ENCODE peak calls at places on chromosomes 7 and 10, in four cellular contexts. V is central memory CD4-positive, alpha-beta T cell; H is EH; K is NCI-H2081. I is an unnamed sample.

GRCh38 chr10:86556532-86556931 is 34.9 kb upstream of the WAPL start:
- DNase-seq in V (no peak), H (no peak), K (no peak), I (no peak)

GRCh38 chr7:43625453-43625852 is 42.5 kb downstream of the STK17A start:
- DNase-seq in K (no peak), H (no peak), V (peak), I (no peak)

GRCh38 chr7:73810991-73811360 is 19.8 kb upstream of the CLDN4 start:
- DNase-seq in V (no peak), K (no peak), H (no peak), I (no peak)

GRCh38 chr10:132592790-132593788 is 55.5 kb downstream of the INPP5A start:
- DNase-seq in V (no peak), H (peak), K (no peak), I (no peak)

GRCh38 chr7:124603066-124603465 is 162.5 kb downstream of the GPR37 start:
- DNase-seq in K (no peak), V (no peak), H (peak), I (no peak)

GRCh38 chr10:123784636-123785035 is 107.0 kb downstream of the CPXM2 start:
- DNase-seq in V (no peak), H (no peak), K (no peak), I (no peak)

GRCh38 chr10:29482591-29483421 is 152.0 kb downstream of the SVIL start:
- DNase-seq in H (peak), V (no peak), K (peak), I (no peak)

GRCh38 chr7:107091306-107091705 is 46.8 kb downstream of the PRKAR2B start:
- DNase-seq in V (no peak), H (no peak), K (no peak), I (no peak)

GRCh38 chr7:47400741-47401206 is 181.1 kb downstream of the TNS3 start:
- DNase-seq in K (no peak), H (no peak), V (no peak), I (no peak)

GRCh38 chr10:30013684-30014246 is 45.6 kb downstream of the JCAD start:
- DNase-seq in H (no peak), K (peak), V (no peak), I (no peak)

GRCh38 chr10:133441780-133442179 is 12.0 kb upstream of the SCART1 start:
- DNase-seq in H (no peak), V (no peak), K (no peak), I (no peak)

GRCh38 chr7:155865830-155866545 is 53.7 kb upstream of the SHH start:
- DNase-seq in K (no peak), V (no peak), H (no peak), I (no peak)

GRCh38 chr10:54800677-54801480 is at the start of gene PCDH15:
- DNase-seq in H (no peak), K (peak), V (no peak), I (peak)

GRCh38 chr7:14836571-14837189 is 65.9 kb downstream of the DGKB start:
- DNase-seq in H (peak), K (peak), V (no peak), I (peak)

GRCh38 chr7:108114117-108114841 is 15.9 kb downstream of the LAMB4 start:
- DNase-seq in V (no peak), H (no peak), K (peak), I (peak)

GRCh38 chr10:80457554-80458262 is 3.6 kb downstream of the TSPAN14 start:
- DNase-seq in H (no peak), V (no peak), K (no peak), I (no peak)

GRCh38 chr7:155941688-155942087 is 129.4 kb upstream of the SHH start:
- DNase-seq in V (no peak), H (no peak), K (no peak), I (no peak)

GRCh38 chr10:34045571-34046190 is 711.2 kb upstream of the NRP1 start:
- DNase-seq in H (peak), V (no peak), K (no peak), I (no peak)

GRCh38 chr10:103019426-103019825 is 101.3 kb downstream of the CNNM2 start:
- DNase-seq in K (no peak), V (no peak), H (no peak), I (no peak)

GRCh38 chr7:132575336-132575986 is 809 bp downstream of the PLXNA4 start:
- DNase-seq in H (peak), V (no peak), K (peak), I (no peak)

GRCh38 chr7:1733206-1733907 is 63.3 kb downstream of the ELFN1 start:
- DNase-seq in H (no peak), K (no peak), V (no peak), I (no peak)

GRCh38 chr7:122919643-122920181 is 33.5 kb upstream of the CADPS2 start:
- DNase-seq in V (no peak), K (no peak), H (no peak), I (no peak)

GRCh38 chr10:111767661-111768060 is 415.9 kb downstream of the GPAM start:
- DNase-seq in V (no peak), K (no peak), H (no peak), I (no peak)

GRCh38 chr7:155533827-155534690 is 12.3 kb downstream of the CNPY1 start:
- DNase-seq in H (peak), V (no peak), K (peak), I (peak)

GRCh38 chr10:68435803-68436202 is 28.7 kb upstream of the RUFY2 start:
- DNase-seq in H (no peak), V (no peak), K (no peak), I (no peak)

GRCh38 chr7:91436655-91437054 is 172.4 kb downstream of the FZD1 start:
- DNase-seq in H (no peak), V (no peak), K (peak), I (no peak)

GRCh38 chr10:12214763-12215218 is 18.8 kb downstream of the CDC123 start:
- DNase-seq in V (peak), H (peak), K (peak), I (no peak)

GRCh38 chr10:7563368-7563767 is 103.4 kb downstream of the ITIH5 start:
- DNase-seq in K (no peak), V (no peak), H (no peak), I (no peak)

GRCh38 chr10:17026686-17027485 is 102.7 kb downstream of the CUBN start:
- DNase-seq in V (peak), H (peak), K (no peak), I (no peak)

GRCh38 chr7:47327698-47328391 is 254.1 kb downstream of the TNS3 start:
- DNase-seq in H (peak), V (no peak), K (no peak), I (peak)

GRCh38 chr7:143331179-143331825 is 15.4 kb downstream of the CLCN1 start:
- DNase-seq in K (no peak), V (no peak), H (peak), I (no peak)

GRCh38 chr10:79045566-79046175 is 23.1 kb upstream of the ZMIZ1 start:
- DNase-seq in K (no peak), H (no peak), V (no peak), I (no peak)

GRCh38 chr7:157895520-157896375 is 558.9 kb downstream of the DNAJB6 start:
- DNase-seq in V (no peak), H (no peak), K (no peak), I (no peak)

GRCh38 chr7:41010418-41010817 is 692.5 kb downstream of the INHBA start:
- DNase-seq in K (no peak), H (peak), V (no peak), I (no peak)

GRCh38 chr10:124117511-124117785 is 24.1 kb upstream of the CHST15 start:
- DNase-seq in K (no peak), H (no peak), V (no peak), I (no peak)

GRCh38 chr10:32341596-32341995 is 5.4 kb downstream of the EPC1 start:
- DNase-seq in K (no peak), V (no peak), H (no peak), I (no peak)

GRCh38 chr10:77036993-77037734 is 600.4 kb downstream of the KCNMA1 start:
- DNase-seq in K (peak), V (no peak), H (no peak), I (peak)

GRCh38 chr7:30182186-30182585 is 47.4 kb downstream of the MTURN start:
- DNase-seq in H (no peak), V (no peak), K (no peak), I (no peak)

GRCh38 chr7:13986208-13986607 is 3.3 kb downstream of the ETV1 start:
- DNase-seq in H (no peak), V (no peak), K (peak), I (no peak)